ENCODE peak calls at places on chromosomes 6 and 20, in eight cellular contexts. O, Y, D, S, F, L, T and M are unnamed samples.

GRCh38 chr6:106702451-106703110 is 73.2 kb downstream of the QRSL1 start:
- DNase-seq in O (no peak), Y (no peak), D (no peak), S (no peak), F (no peak), L (no peak), T (no peak), M (no peak)

GRCh38 chr20:40982415-40983145 is 46.0 kb upstream of the TOP1 start:
- DNase-seq in O (no peak), Y (no peak), D (no peak), S (no peak), F (no peak), L (no peak), T (no peak), M (no peak)

GRCh38 chr6:26223677-26224546 is 136.7 kb downstream of the HFE start:
- DNase-seq in O (peak), Y (peak), D (peak), S (peak), F (peak), L (no peak), T (peak), M (peak)

GRCh38 chr6:36839819-36840379 is 655 bp upstream of the CPNE5 start:
- DNase-seq in O (no peak), Y (no peak), D (peak), S (peak), F (peak), L (no peak), T (no peak), M (no peak)

GRCh38 chr6:21559238-21559637 is 34.3 kb upstream of the SOX4 start:
- DNase-seq in O (no peak), Y (no peak), D (no peak), S (no peak), F (no peak), L (no peak), T (no peak), M (no peak)

GRCh38 chr6:126372626-126373025 is 32.7 kb downstream of the CENPW start:
- DNase-seq in O (no peak), Y (no peak), D (no peak), S (no peak), F (no peak), L (no peak), T (no peak), M (no peak)

GRCh38 chr20:46895906-46896242 is 1.2 kb downstream of the EYA2 start:
- DNase-seq in O (no peak), Y (no peak), D (no peak), S (no peak), F (no peak), L (no peak), T (no peak), M (no peak)

GRCh38 chr20:1711826-1712601 is 54.4 kb upstream of the SIRPG start:
- DNase-seq in O (no peak), Y (no peak), D (no peak), S (no peak), F (no peak), L (no peak), T (no peak), M (no peak)

GRCh38 chr6:146741609-146742008 is 142.8 kb downstream of the ADGB start:
- DNase-seq in O (no peak), Y (no peak), D (no peak), S (no peak), F (no peak), L (no peak), T (no peak), M (no peak)

GRCh38 chr6:37239950-37240713 is 17.4 kb upstream of the TBC1D22B start:
- DNase-seq in O (peak), Y (peak), D (peak), S (peak), F (peak), L (peak), T (peak), M (peak)